ENCODE peak calls at places on chromosomes 12 and 14, in ten cellular contexts. K is tibial artery; J is effector memory CD4-positive, alpha-beta T cell; N is cardiac muscle cell; H is psoas muscle; O is Jurkat, Clone E6-1; Y is transverse colon; C is testis; Z is AG04449; D is mucosa of descending colon. G is an unnamed sample.

GRCh38 chr14:81062816-81063215 is 107.4 kb downstream of the TSHR start:
- DNase-seq in C (no peak), Z (no peak), J (no peak), K (no peak), D (no peak), O (peak), Y (no peak), H (no peak), N (peak), G (peak)

GRCh38 chr14:22071001-22071400 is 397.4 kb upstream of the OR4E1 start:
- DNase-seq in J (peak), Z (no peak), D (peak), O (no peak), N (no peak), K (no peak), H (no peak), C (no peak), Y (peak), G (peak)

GRCh38 chr12:45425426-45425825 is 209.5 kb downstream of the ANO6 start:
- DNase-seq in N (no peak), J (no peak), C (no peak), O (no peak), Y (no peak), D (no peak), K (no peak), H (no peak), Z (peak), G (no peak)

GRCh38 chr12:95574799-95575452 is 23.6 kb upstream of the USP44 start:
- DNase-seq in O (no peak), Y (no peak), K (no peak), N (peak), D (no peak), H (no peak), Z (no peak), J (no peak), C (no peak), G (no peak)

GRCh38 chr12:130973109-130973508 is 19.4 kb downstream of the ADGRD1 start:
- DNase-seq in C (no peak), K (no peak), H (no peak), J (no peak), Y (no peak), N (no peak), O (no peak), D (no peak), Z (no peak), G (no peak)

GRCh38 chr14:105324080-105324778 is 9.7 kb downstream of the PACS2 start:
- DNase-seq in N (peak), Z (no peak), Y (no peak), H (peak), O (no peak), C (no peak), K (peak), D (no peak), J (no peak), G (no peak)

GRCh38 chr14:25537846-25538455 is 488.0 kb upstream of the STXBP6 start:
- DNase-seq in D (no peak), J (no peak), K (no peak), N (peak), H (no peak), Z (no peak), Y (peak), O (peak), C (peak), G (peak)

GRCh38 chr14:22314183-22314820 is 274.7 kb downstream of the DAD1 start:
- DNase-seq in Y (no peak), K (no peak), Z (no peak), J (no peak), H (no peak), D (no peak), C (peak), O (no peak), N (peak), G (peak)

GRCh38 chr14:77133718-77134338 is 7.8 kb downstream of the ZDHHC22 start:
- DNase-seq in Z (no peak), C (peak), K (peak), H (peak), J (no peak), O (peak), N (peak), Y (peak), D (peak), G (peak)

GRCh38 chr14:58160561-58160960 is 8.5 kb upstream of the ARMH4 start:
- DNase-seq in Z (no peak), H (no peak), K (no peak), J (no peak), N (no peak), Y (no peak), O (no peak), C (no peak), D (no peak), G (no peak)

GRCh38 chr12:95547522-95548055 is 3.7 kb downstream of the USP44 start:
- DNase-seq in D (no peak), Y (no peak), K (no peak), J (no peak), O (no peak), H (no peak), Z (no peak), N (peak), C (no peak), G (no peak)

GRCh38 chr14:64891839-64892375 is 12.2 kb upstream of the SPTB start:
- DNase-seq in D (no peak), K (no peak), O (peak), J (no peak), Y (peak), N (peak), C (no peak), Z (peak), H (no peak), G (peak)

DNA sequence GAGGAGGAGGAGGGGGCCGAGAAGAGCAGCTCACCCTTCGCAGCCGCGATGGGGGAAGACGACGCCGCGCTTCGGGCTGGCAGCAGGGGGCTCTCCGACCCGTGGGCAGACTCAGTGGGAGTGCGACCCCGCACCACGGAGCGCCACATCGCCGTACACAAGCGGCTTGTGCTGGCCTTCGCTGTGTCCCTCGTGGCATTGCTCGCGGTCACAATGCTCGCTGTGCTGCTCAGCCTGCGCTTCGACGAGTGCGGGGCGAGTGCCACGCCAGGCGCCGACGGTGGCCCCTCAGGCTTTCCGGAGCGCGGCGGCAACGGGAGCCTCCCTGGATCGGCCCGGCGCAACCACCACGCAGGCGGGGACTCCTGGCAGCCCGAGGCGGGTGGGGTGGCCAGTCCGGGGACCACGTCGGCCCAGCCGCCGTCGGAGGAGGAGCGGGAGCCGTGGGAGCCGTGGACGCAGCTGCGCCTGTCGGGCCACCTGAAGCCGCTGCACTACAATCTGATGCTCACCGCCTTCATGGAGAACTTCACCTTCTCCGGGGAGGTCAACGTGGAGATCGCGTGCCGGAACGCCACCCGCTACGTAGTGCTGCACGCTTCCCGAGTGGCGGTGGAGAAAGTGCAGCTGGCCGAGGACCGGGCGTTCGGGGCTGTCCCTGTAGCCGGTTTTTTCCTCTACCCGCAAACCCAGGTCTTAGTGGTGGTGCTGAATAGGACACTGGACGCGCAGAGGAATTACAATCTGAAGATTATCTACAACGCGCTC is 745 bp downstream of the TRHDE start:
- DNase-seq in H (peak), K (peak), J (no peak), N (peak), D (peak), Y (no peak), O (no peak), Z (no peak), C (peak), G (no peak)
- H3K4me3 ChIP-seq in H (peak), K (peak), J (no peak), N (peak), D (no peak), Y (peak), O (no peak), Z (peak), C (peak), G (no peak)

DNA sequence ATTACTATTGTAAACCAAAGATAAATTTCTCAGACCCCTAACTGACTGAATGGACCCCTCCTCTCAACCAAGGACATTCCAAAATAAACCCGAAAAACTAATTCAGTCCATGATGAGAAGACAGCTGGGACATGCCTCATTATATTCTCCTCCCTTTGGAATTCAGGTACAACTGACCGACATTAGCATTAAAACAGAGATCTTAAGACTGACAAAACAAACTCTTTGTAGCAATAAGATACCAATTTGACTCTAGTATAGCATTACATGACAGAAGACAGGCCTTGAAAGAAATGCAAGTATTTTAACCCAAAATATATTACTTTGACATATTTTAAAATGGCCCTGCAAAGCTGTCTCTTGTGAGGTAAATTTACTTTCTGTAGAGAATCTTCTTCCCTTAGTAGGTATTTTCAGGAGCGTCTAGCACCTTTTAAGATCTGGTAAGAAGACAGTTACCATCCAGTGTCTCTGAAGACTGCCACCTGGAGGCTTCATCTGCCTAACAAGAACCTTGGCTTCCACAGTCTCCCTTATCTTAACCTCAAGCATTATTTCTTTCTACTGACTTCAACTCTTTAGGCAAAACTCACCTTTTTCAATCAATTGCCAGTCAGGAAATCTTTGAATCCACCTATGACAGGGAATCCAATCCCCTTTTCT is 957.5 kb downstream of the SLC6A15 start:
- DNase-seq in H (no peak), Z (no peak), N (no peak), C (peak), D (no peak), J (no peak), K (no peak), Y (no peak), O (peak), G (peak)
- H3K4me3 ChIP-seq in H (no peak), Z (no peak), N (no peak), C (no peak), D (no peak), J (no peak), K (no peak), Y (no peak), O (no peak), G (no peak)

GRCh38 chr14:50812180-50812579 is 18.8 kb downstream of the NIN start:
- DNase-seq in Z (no peak), D (no peak), H (no peak), K (no peak), Y (no peak), J (no peak), C (no peak), N (no peak), O (no peak), G (peak)
- H3K4me3 ChIP-seq in Z (no peak), D (no peak), H (no peak), K (no peak), Y (no peak), J (no peak), C (no peak), N (no peak), O (no peak), G (no peak)

DNA sequence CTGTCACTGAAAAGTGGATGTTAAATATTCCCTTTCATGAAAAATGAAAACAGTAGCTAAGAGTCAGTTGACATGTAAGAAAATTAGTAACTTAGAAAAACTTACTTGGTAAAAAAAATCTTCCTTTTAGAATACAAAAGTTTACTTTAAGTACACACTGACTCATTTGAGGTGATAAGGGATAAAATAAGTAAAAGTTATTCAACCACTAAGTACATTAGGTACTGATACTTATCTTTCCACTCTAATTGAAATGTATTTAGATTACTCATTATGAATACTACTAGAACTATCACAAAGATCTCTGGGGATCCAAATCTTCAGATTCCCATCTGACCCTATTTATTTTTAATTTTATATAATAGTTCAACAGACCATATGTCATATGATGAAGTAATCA is 12.2 kb downstream of the SYCP3 start:
- DNase-seq in J (no peak), O (no peak), Y (no peak), K (no peak), D (no peak), C (no peak), N (no peak), H (no peak), Z (no peak), G (no peak)
- H3K4me3 ChIP-seq in J (no peak), O (no peak), Y (no peak), K (no peak), D (no peak), C (no peak), N (no peak), H (no peak), Z (no peak), G (no peak)

GRCh38 chr12:124544983-124545382 is 22.4 kb downstream of the NCOR2 start:
- DNase-seq in O (no peak), K (no peak), N (no peak), H (no peak), D (no peak), C (no peak), Y (no peak), J (no peak), Z (no peak), G (no peak)

GRCh38 chr12:124547626-124548025 is 19.8 kb downstream of the NCOR2 start:
- DNase-seq in O (no peak), N (no peak), Y (no peak), C (no peak), J (no peak), H (no peak), D (no peak), Z (no peak), K (no peak), G (no peak)

GRCh38 chr12:124543591-124544310 is 23.7 kb downstream of the NCOR2 start:
- DNase-seq in O (no peak), C (no peak), J (no peak), Y (no peak), H (no peak), N (no peak), Z (no peak), K (no peak), D (no peak), G (no peak)

GRCh38 chr12:124544311-124544970 is 23.0 kb downstream of the NCOR2 start:
- DNase-seq in K (no peak), Z (no peak), Y (no peak), O (no peak), C (no peak), N (no peak), H (no peak), D (no peak), J (no peak), G (no peak)

GRCh38 chr12:124545508-124546418 is 21.6 kb downstream of the NCOR2 start:
- DNase-seq in N (no peak), Z (no peak), D (peak), C (no peak), O (no peak), H (no peak), K (no peak), J (no peak), Y (peak), G (peak)
- H3K4me3 ChIP-seq in N (no peak), Z (no peak), D (no peak), C (no peak), O (no peak), H (no peak), K (no peak), J (peak), Y (no peak), G (peak)

DNA sequence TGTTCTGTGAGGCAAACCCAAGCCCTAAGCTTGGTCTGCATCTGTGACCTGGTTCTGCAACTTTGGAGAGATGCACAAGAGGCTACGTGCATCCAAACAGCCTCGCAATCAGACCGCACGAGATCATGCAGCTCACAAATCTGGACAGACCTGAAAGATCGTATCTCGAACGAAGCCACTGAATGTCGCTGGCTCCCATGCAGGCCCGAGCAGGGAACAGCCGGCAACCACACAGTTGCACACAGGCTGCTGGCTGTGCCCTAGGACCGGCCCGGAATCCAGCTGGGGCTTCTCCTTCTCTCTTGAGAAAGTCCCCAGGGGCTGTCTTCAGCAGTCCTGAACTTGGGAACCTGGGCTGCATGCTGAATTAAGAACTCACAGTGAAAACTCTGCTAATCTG is 27.9 kb downstream of the WNT5B start:
- DNase-seq in K (no peak), C (no peak), H (no peak), D (no peak), O (no peak), Y (no peak), N (no peak), J (no peak), Z (no peak), G (no peak)
- H3K4me3 ChIP-seq in K (no peak), C (no peak), H (no peak), D (no peak), O (no peak), Y (no peak), N (no peak), J (no peak), Z (no peak), G (no peak)

DNA sequence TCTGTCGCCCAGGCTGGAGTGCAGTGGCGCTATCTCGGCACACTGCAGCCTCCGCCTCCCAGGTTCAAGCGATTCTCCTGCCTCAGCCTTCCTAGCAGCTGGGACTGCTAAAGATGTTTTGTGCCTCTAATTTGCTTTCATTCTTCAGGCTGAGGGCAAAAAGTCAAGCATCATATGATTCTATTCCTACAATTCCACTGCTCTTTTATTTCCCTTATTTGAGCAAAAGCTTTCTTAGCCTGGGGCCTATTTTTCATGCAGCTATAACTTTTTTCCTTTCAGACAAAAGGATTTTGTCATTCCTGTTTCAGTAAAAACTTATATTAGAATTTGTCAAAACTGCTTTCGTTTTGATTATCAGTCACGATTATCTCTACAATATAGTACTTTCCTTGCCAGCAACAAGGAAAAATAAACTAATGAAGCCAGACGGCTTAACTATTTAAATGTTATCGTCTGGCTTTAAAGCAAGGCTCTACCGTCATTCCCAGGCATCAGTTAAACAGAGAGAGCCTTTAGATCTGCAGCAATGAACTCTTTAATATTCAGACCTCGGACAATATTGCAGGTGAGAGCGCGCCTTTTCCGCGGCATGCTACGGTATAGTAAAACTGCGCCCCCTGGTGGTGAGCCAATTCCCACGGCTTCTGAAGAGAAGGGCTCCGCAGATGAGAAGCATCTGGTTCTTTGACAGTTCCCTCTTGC is 1.4 kb upstream of the SLC2A13 start:
- DNase-seq in J (peak), N (peak), O (peak), H (peak), Z (peak), D (peak), C (peak), Y (peak), K (peak), G (peak)
- H3K4me3 ChIP-seq in J (peak), N (no peak), O (peak), H (peak), Z (peak), D (no peak), C (peak), Y (peak), K (peak), G (peak)

GRCh38 chr12:6428326-6428725 is 16.4 kb upstream of the CD27 start:
- DNase-seq in H (no peak), Z (no peak), K (no peak), Y (no peak), D (no peak), O (no peak), J (no peak), C (no peak), N (no peak), G (peak)

GRCh38 chr12:6426882-6427671 is 17.7 kb upstream of the CD27 start:
- DNase-seq in N (no peak), C (no peak), D (no peak), K (no peak), Y (peak), J (peak), Z (no peak), H (no peak), O (peak), G (peak)

GRCh38 chr12:6432991-6433390 is 11.8 kb upstream of the CD27 start:
- DNase-seq in H (no peak), D (no peak), C (no peak), Z (no peak), N (no peak), Y (no peak), K (peak), O (no peak), J (no peak), G (peak)

GRCh38 chr12:6430990-6431353 is 13.8 kb upstream of the CD27 start:
- DNase-seq in Y (no peak), D (no peak), Z (no peak), J (no peak), C (no peak), N (no peak), K (peak), H (no peak), O (no peak), G (no peak)

DNA sequence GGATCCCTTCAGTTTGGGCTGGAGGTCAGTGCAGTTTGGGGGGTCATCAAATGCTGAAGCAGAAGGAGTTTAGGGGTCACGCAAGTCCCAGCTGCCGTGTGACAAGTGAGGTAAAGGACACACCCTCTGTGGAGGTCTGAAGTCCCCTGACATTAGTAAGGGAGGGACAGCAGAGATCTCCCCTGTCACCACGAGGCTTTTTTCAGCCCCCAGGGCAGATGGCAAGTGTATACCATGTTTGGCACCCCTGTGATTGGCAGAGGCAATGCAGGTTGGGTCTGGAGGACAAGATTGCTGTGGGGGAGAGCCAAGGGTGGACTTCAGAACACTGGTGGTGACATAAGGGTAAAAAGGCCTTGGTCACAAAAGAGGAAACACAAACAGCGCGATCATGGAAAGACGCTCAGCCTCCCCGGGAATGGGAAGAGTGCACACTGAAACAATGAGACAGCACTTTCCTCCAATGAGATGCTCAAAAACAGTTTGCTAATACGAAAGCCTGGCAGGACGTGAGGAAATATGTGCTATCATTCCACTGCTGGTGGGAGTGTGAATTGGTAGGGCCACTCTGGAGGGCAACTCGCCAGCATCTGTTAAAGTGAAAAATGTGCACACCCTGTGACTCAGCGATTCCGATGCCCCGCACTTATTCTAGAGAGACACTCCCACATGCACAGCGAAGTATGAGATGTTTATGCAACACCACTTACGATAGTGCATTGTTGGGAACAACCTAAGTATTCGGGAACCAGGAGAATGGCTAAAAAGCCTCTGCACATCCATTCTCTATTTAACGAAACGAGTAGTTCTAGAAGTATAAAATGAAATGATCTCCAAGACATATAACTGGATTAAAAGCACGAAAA is 14.4 kb upstream of the CD27 start:
- DNase-seq in K (peak), Y (peak), Z (peak), J (no peak), D (peak), O (no peak), N (no peak), C (peak), H (peak), G (peak)
- H3K4me3 ChIP-seq in K (peak), Y (peak), Z (no peak), J (no peak), D (no peak), O (no peak), N (no peak), C (no peak), H (peak), G (peak)